ENCODE peak calls at places on chromosomes 6 and 20, in six cellular contexts. One of them, this sample, is unnamed.

GRCh38 chr6:46255528-46255927 is 84.7 kb upstream of the ENPP5 start:
- DNase-seq in GM12892: no peak
- DNase-seq in hepatocyte: no peak
- DNase-seq in B cell: no peak
- DNase-seq in HTR-8/SVneo: no peak
- DNase-seq in activated gamma-delta T cell treated with anti-CD3 and anti-CD28 coated beads, Interleukin-2, amount 50 U/mL, for 16 hours: no peak
- DNase-seq in this sample: no peak

GRCh38 chr20:56171087-56172012 is 77.2 kb upstream of the MC3R start:
- DNase-seq in GM12892: no peak
- DNase-seq in hepatocyte: peak
- DNase-seq in B cell: no peak
- DNase-seq in HTR-8/SVneo: peak
- DNase-seq in activated gamma-delta T cell treated with anti-CD3 and anti-CD28 coated beads, Interleukin-2, amount 50 U/mL, for 16 hours: no peak
- DNase-seq in this sample: no peak

GRCh38 chr6:1264619-1265445 is 47.1 kb upstream of the FOXQ1 start:
- DNase-seq in GM12892: no peak
- DNase-seq in hepatocyte: no peak
- DNase-seq in B cell: no peak
- DNase-seq in HTR-8/SVneo: no peak
- DNase-seq in activated gamma-delta T cell treated with anti-CD3 and anti-CD28 coated beads, Interleukin-2, amount 50 U/mL, for 16 hours: no peak
- DNase-seq in this sample: no peak

GRCh38 chr6:26022166-26022510 is 59.5 kb downstream of the TRIM38 start:
- DNase-seq in GM12892: no peak
- DNase-seq in hepatocyte: peak
- DNase-seq in B cell: peak
- DNase-seq in HTR-8/SVneo: no peak
- DNase-seq in activated gamma-delta T cell treated with anti-CD3 and anti-CD28 coated beads, Interleukin-2, amount 50 U/mL, for 16 hours: no peak
- DNase-seq in this sample: no peak

GRCh38 chr6:111982681-111983080 is 71.2 kb upstream of the CCN6 start:
- DNase-seq in GM12892: no peak
- DNase-seq in hepatocyte: no peak
- DNase-seq in B cell: no peak
- DNase-seq in HTR-8/SVneo: no peak
- DNase-seq in activated gamma-delta T cell treated with anti-CD3 and anti-CD28 coated beads, Interleukin-2, amount 50 U/mL, for 16 hours: no peak
- DNase-seq in this sample: no peak

GRCh38 chr6:163725008-163725941 is 310.8 kb downstream of the QKI start:
- DNase-seq in GM12892: no peak
- DNase-seq in hepatocyte: no peak
- DNase-seq in B cell: no peak
- DNase-seq in HTR-8/SVneo: no peak
- DNase-seq in activated gamma-delta T cell treated with anti-CD3 and anti-CD28 coated beads, Interleukin-2, amount 50 U/mL, for 16 hours: no peak
- DNase-seq in this sample: no peak

GRCh38 chr6:73131706-73132105 is 93.6 kb downstream of the KHDC1L start:
- DNase-seq in GM12892: no peak
- DNase-seq in hepatocyte: no peak
- DNase-seq in B cell: no peak
- DNase-seq in HTR-8/SVneo: no peak
- DNase-seq in activated gamma-delta T cell treated with anti-CD3 and anti-CD28 coated beads, Interleukin-2, amount 50 U/mL, for 16 hours: no peak
- DNase-seq in this sample: no peak

GRCh38 chr20:60694763-60695162 is 557.3 kb upstream of the CDH4 start:
- DNase-seq in GM12892: no peak
- DNase-seq in hepatocyte: no peak
- DNase-seq in B cell: no peak
- DNase-seq in HTR-8/SVneo: no peak
- DNase-seq in activated gamma-delta T cell treated with anti-CD3 and anti-CD28 coated beads, Interleukin-2, amount 50 U/mL, for 16 hours: no peak
- DNase-seq in this sample: no peak

GRCh38 chr6:148441454-148441911 is 98.8 kb downstream of the SASH1 start:
- DNase-seq in GM12892: no peak
- DNase-seq in hepatocyte: peak
- DNase-seq in B cell: no peak
- DNase-seq in HTR-8/SVneo: peak
- DNase-seq in activated gamma-delta T cell treated with anti-CD3 and anti-CD28 coated beads, Interleukin-2, amount 50 U/mL, for 16 hours: no peak
- DNase-seq in this sample: no peak

GRCh38 chr6:144768676-144769599 is 483.8 kb downstream of the UTRN start:
- DNase-seq in GM12892: no peak
- DNase-seq in hepatocyte: no peak
- DNase-seq in B cell: no peak
- DNase-seq in HTR-8/SVneo: no peak
- DNase-seq in activated gamma-delta T cell treated with anti-CD3 and anti-CD28 coated beads, Interleukin-2, amount 50 U/mL, for 16 hours: no peak
- DNase-seq in this sample: no peak

GRCh38 chr6:1254326-1254725 is 57.6 kb upstream of the FOXQ1 start:
- DNase-seq in GM12892: no peak
- DNase-seq in hepatocyte: no peak
- DNase-seq in B cell: no peak
- DNase-seq in HTR-8/SVneo: no peak
- DNase-seq in activated gamma-delta T cell treated with anti-CD3 and anti-CD28 coated beads, Interleukin-2, amount 50 U/mL, for 16 hours: no peak
- DNase-seq in this sample: no peak

GRCh38 chr6:11007715-11008608 is 36.1 kb downstream of the ELOVL2 start:
- DNase-seq in GM12892: no peak
- DNase-seq in hepatocyte: peak
- DNase-seq in B cell: no peak
- DNase-seq in HTR-8/SVneo: peak
- DNase-seq in activated gamma-delta T cell treated with anti-CD3 and anti-CD28 coated beads, Interleukin-2, amount 50 U/mL, for 16 hours: no peak
- DNase-seq in this sample: no peak

GRCh38 chr6:1418471-1419191 is 29.3 kb downstream of the FOXF2 start:
- DNase-seq in GM12892: no peak
- DNase-seq in hepatocyte: no peak
- DNase-seq in B cell: no peak
- DNase-seq in HTR-8/SVneo: no peak
- DNase-seq in activated gamma-delta T cell treated with anti-CD3 and anti-CD28 coated beads, Interleukin-2, amount 50 U/mL, for 16 hours: no peak
- DNase-seq in this sample: no peak

GRCh38 chr6:128743974-128744765 is 138.8 kb upstream of the LAMA2 start:
- DNase-seq in GM12892: no peak
- DNase-seq in hepatocyte: no peak
- DNase-seq in B cell: no peak
- DNase-seq in HTR-8/SVneo: no peak
- DNase-seq in activated gamma-delta T cell treated with anti-CD3 and anti-CD28 coated beads, Interleukin-2, amount 50 U/mL, for 16 hours: no peak
- DNase-seq in this sample: no peak

GRCh38 chr20:40948352-40949267 is 80.0 kb upstream of the TOP1 start:
- DNase-seq in GM12892: no peak
- DNase-seq in hepatocyte: no peak
- DNase-seq in B cell: no peak
- DNase-seq in HTR-8/SVneo: no peak
- DNase-seq in activated gamma-delta T cell treated with anti-CD3 and anti-CD28 coated beads, Interleukin-2, amount 50 U/mL, for 16 hours: no peak
- DNase-seq in this sample: no peak

GRCh38 chr6:139977887-139978332 is 603.5 kb upstream of the CITED2 start:
- DNase-seq in GM12892: no peak
- DNase-seq in hepatocyte: peak
- DNase-seq in B cell: no peak
- DNase-seq in HTR-8/SVneo: peak
- DNase-seq in activated gamma-delta T cell treated with anti-CD3 and anti-CD28 coated beads, Interleukin-2, amount 50 U/mL, for 16 hours: no peak
- DNase-seq in this sample: no peak

GRCh38 chr20:35134900-35135299 is 12.2 kb downstream of the EDEM2 start:
- DNase-seq in GM12892: no peak
- DNase-seq in hepatocyte: no peak
- DNase-seq in B cell: no peak
- DNase-seq in HTR-8/SVneo: no peak
- DNase-seq in activated gamma-delta T cell treated with anti-CD3 and anti-CD28 coated beads, Interleukin-2, amount 50 U/mL, for 16 hours: no peak
- DNase-seq in this sample: no peak

GRCh38 chr6:139568956-139569538 is 194.6 kb upstream of the CITED2 start:
- DNase-seq in GM12892: no peak
- DNase-seq in hepatocyte: no peak
- DNase-seq in B cell: no peak
- DNase-seq in HTR-8/SVneo: peak
- DNase-seq in activated gamma-delta T cell treated with anti-CD3 and anti-CD28 coated beads, Interleukin-2, amount 50 U/mL, for 16 hours: no peak
- DNase-seq in this sample: no peak

GRCh38 chr20:2873010-2873746 is at the start of gene PTPRA:
- DNase-seq in GM12892: peak
- DNase-seq in hepatocyte: peak
- DNase-seq in B cell: peak
- DNase-seq in HTR-8/SVneo: peak
- DNase-seq in activated gamma-delta T cell treated with anti-CD3 and anti-CD28 coated beads, Interleukin-2, amount 50 U/mL, for 16 hours: peak
- DNase-seq in this sample: peak

GRCh38 chr20:63224272-63225081 is 8.5 kb upstream of the YTHDF1 start:
- DNase-seq in GM12892: no peak
- DNase-seq in hepatocyte: peak
- DNase-seq in B cell: no peak
- DNase-seq in HTR-8/SVneo: peak
- DNase-seq in activated gamma-delta T cell treated with anti-CD3 and anti-CD28 coated beads, Interleukin-2, amount 50 U/mL, for 16 hours: no peak
- DNase-seq in this sample: no peak

GRCh38 chr6:6751197-6751596 is 162.7 kb downstream of the LY86 start:
- DNase-seq in GM12892: no peak
- DNase-seq in hepatocyte: no peak
- DNase-seq in B cell: no peak
- DNase-seq in HTR-8/SVneo: no peak
- DNase-seq in activated gamma-delta T cell treated with anti-CD3 and anti-CD28 coated beads, Interleukin-2, amount 50 U/mL, for 16 hours: no peak
- DNase-seq in this sample: peak

GRCh38 chr6:98927534-98927933 is 20.2 kb downstream of the FBXL4 start:
- DNase-seq in GM12892: no peak
- DNase-seq in hepatocyte: peak
- DNase-seq in B cell: no peak
- DNase-seq in HTR-8/SVneo: no peak
- DNase-seq in activated gamma-delta T cell treated with anti-CD3 and anti-CD28 coated beads, Interleukin-2, amount 50 U/mL, for 16 hours: no peak
- DNase-seq in this sample: no peak

GRCh38 chr6:6696867-6697531 is 108.5 kb downstream of the LY86 start:
- DNase-seq in GM12892: peak
- DNase-seq in hepatocyte: peak
- DNase-seq in B cell: peak
- DNase-seq in HTR-8/SVneo: peak
- DNase-seq in activated gamma-delta T cell treated with anti-CD3 and anti-CD28 coated beads, Interleukin-2, amount 50 U/mL, for 16 hours: no peak
- DNase-seq in this sample: peak

GRCh38 chr6:33945931-33946330 is 142.1 kb upstream of the MLN start:
- DNase-seq in GM12892: no peak
- DNase-seq in hepatocyte: no peak
- DNase-seq in B cell: no peak
- DNase-seq in HTR-8/SVneo: no peak
- DNase-seq in activated gamma-delta T cell treated with anti-CD3 and anti-CD28 coated beads, Interleukin-2, amount 50 U/mL, for 16 hours: no peak
- DNase-seq in this sample: no peak

GRCh38 chr20:63733117-63733516 is 3.3 kb upstream of the LIME1 start:
- DNase-seq in GM12892: no peak
- DNase-seq in hepatocyte: no peak
- DNase-seq in B cell: no peak
- DNase-seq in HTR-8/SVneo: no peak
- DNase-seq in activated gamma-delta T cell treated with anti-CD3 and anti-CD28 coated beads, Interleukin-2, amount 50 U/mL, for 16 hours: no peak
- DNase-seq in this sample: peak

GRCh38 chr6:28522594-28523557 is 2.8 kb upstream of the GPX5 start:
- DNase-seq in GM12892: no peak
- DNase-seq in hepatocyte: no peak
- DNase-seq in B cell: no peak
- DNase-seq in HTR-8/SVneo: no peak
- DNase-seq in activated gamma-delta T cell treated with anti-CD3 and anti-CD28 coated beads, Interleukin-2, amount 50 U/mL, for 16 hours: no peak
- DNase-seq in this sample: no peak

GRCh38 chr20:59150821-59151251 is 12.8 kb upstream of the ZNF831 start:
- DNase-seq in GM12892: no peak
- DNase-seq in hepatocyte: no peak
- DNase-seq in B cell: no peak
- DNase-seq in HTR-8/SVneo: no peak
- DNase-seq in activated gamma-delta T cell treated with anti-CD3 and anti-CD28 coated beads, Interleukin-2, amount 50 U/mL, for 16 hours: no peak
- DNase-seq in this sample: no peak

GRCh38 chr6:45045253-45045601 is 282.9 kb upstream of the RUNX2 start:
- DNase-seq in GM12892: no peak
- DNase-seq in hepatocyte: no peak
- DNase-seq in B cell: no peak
- DNase-seq in HTR-8/SVneo: no peak
- DNase-seq in activated gamma-delta T cell treated with anti-CD3 and anti-CD28 coated beads, Interleukin-2, amount 50 U/mL, for 16 hours: no peak
- DNase-seq in this sample: no peak

GRCh38 chr6:104638841-104639290 is 220.9 kb downstream of the HACE1 start:
- DNase-seq in GM12892: no peak
- DNase-seq in hepatocyte: no peak
- DNase-seq in B cell: no peak
- DNase-seq in HTR-8/SVneo: no peak
- DNase-seq in activated gamma-delta T cell treated with anti-CD3 and anti-CD28 coated beads, Interleukin-2, amount 50 U/mL, for 16 hours: no peak
- DNase-seq in this sample: no peak

GRCh38 chr20:32991386-32991785 is 12.8 kb downstream of the SUN5 start:
- DNase-seq in GM12892: no peak
- DNase-seq in hepatocyte: no peak
- DNase-seq in B cell: peak
- DNase-seq in HTR-8/SVneo: no peak
- DNase-seq in activated gamma-delta T cell treated with anti-CD3 and anti-CD28 coated beads, Interleukin-2, amount 50 U/mL, for 16 hours: no peak
- DNase-seq in this sample: no peak

GRCh38 chr20:25324412-25324811 is 66.2 kb downstream of the ABHD12 start:
- DNase-seq in GM12892: no peak
- DNase-seq in hepatocyte: no peak
- DNase-seq in B cell: no peak
- DNase-seq in HTR-8/SVneo: no peak
- DNase-seq in activated gamma-delta T cell treated with anti-CD3 and anti-CD28 coated beads, Interleukin-2, amount 50 U/mL, for 16 hours: no peak
- DNase-seq in this sample: peak

GRCh38 chr20:33348136-33348937 is 53.0 kb downstream of the CDK5RAP1 start:
- DNase-seq in GM12892: no peak
- DNase-seq in hepatocyte: no peak
- DNase-seq in B cell: no peak
- DNase-seq in HTR-8/SVneo: no peak
- DNase-seq in activated gamma-delta T cell treated with anti-CD3 and anti-CD28 coated beads, Interleukin-2, amount 50 U/mL, for 16 hours: no peak
- DNase-seq in this sample: no peak

GRCh38 chr20:12925214-12925755 is 83.5 kb upstream of the SPTLC3 start:
- DNase-seq in GM12892: peak
- DNase-seq in hepatocyte: peak
- DNase-seq in B cell: peak
- DNase-seq in HTR-8/SVneo: peak
- DNase-seq in activated gamma-delta T cell treated with anti-CD3 and anti-CD28 coated beads, Interleukin-2, amount 50 U/mL, for 16 hours: no peak
- DNase-seq in this sample: no peak

GRCh38 chr6:157329829-157330228 is 6.5 kb upstream of the TMEM242 start:
- DNase-seq in GM12892: no peak
- DNase-seq in hepatocyte: no peak
- DNase-seq in B cell: no peak
- DNase-seq in HTR-8/SVneo: no peak
- DNase-seq in activated gamma-delta T cell treated with anti-CD3 and anti-CD28 coated beads, Interleukin-2, amount 50 U/mL, for 16 hours: no peak
- DNase-seq in this sample: no peak

GRCh38 chr20:61874421-61875068 is 191.1 kb downstream of the TAF4 start:
- DNase-seq in GM12892: no peak
- DNase-seq in hepatocyte: peak
- DNase-seq in B cell: no peak
- DNase-seq in HTR-8/SVneo: no peak
- DNase-seq in activated gamma-delta T cell treated with anti-CD3 and anti-CD28 coated beads, Interleukin-2, amount 50 U/mL, for 16 hours: no peak
- DNase-seq in this sample: no peak

GRCh38 chr6:157755752-157756411 is 67.2 kb upstream of the SNX9 start:
- DNase-seq in GM12892: no peak
- DNase-seq in hepatocyte: no peak
- DNase-seq in B cell: no peak
- DNase-seq in HTR-8/SVneo: no peak
- DNase-seq in activated gamma-delta T cell treated with anti-CD3 and anti-CD28 coated beads, Interleukin-2, amount 50 U/mL, for 16 hours: peak
- DNase-seq in this sample: no peak

GRCh38 chr20:57964011-57964862 is 254.4 kb upstream of the PMEPA1 start:
- DNase-seq in GM12892: no peak
- DNase-seq in hepatocyte: no peak
- DNase-seq in B cell: no peak
- DNase-seq in HTR-8/SVneo: no peak
- DNase-seq in activated gamma-delta T cell treated with anti-CD3 and anti-CD28 coated beads, Interleukin-2, amount 50 U/mL, for 16 hours: no peak
- DNase-seq in this sample: no peak

GRCh38 chr6:143591441-143591840 is 79.9 kb upstream of the FUCA2 start:
- DNase-seq in GM12892: no peak
- DNase-seq in hepatocyte: no peak
- DNase-seq in B cell: no peak
- DNase-seq in HTR-8/SVneo: no peak
- DNase-seq in activated gamma-delta T cell treated with anti-CD3 and anti-CD28 coated beads, Interleukin-2, amount 50 U/mL, for 16 hours: no peak
- DNase-seq in this sample: no peak

GRCh38 chr6:150719861-150720260 is 120.2 kb downstream of the PLEKHG1 start:
- DNase-seq in GM12892: no peak
- DNase-seq in hepatocyte: no peak
- DNase-seq in B cell: no peak
- DNase-seq in HTR-8/SVneo: no peak
- DNase-seq in activated gamma-delta T cell treated with anti-CD3 and anti-CD28 coated beads, Interleukin-2, amount 50 U/mL, for 16 hours: no peak
- DNase-seq in this sample: no peak

GRCh38 chr6:93418113-93418447 is 1.3 kb downstream of the EPHA7 start:
- DNase-seq in GM12892: no peak
- DNase-seq in hepatocyte: peak
- DNase-seq in B cell: no peak
- DNase-seq in HTR-8/SVneo: no peak
- DNase-seq in activated gamma-delta T cell treated with anti-CD3 and anti-CD28 coated beads, Interleukin-2, amount 50 U/mL, for 16 hours: no peak
- DNase-seq in this sample: no peak

This sample was measured in mucosa of descending colon.